ENCODE peak calls at places on chromosomes 4 and X, in nine cellular contexts. One of them, this sample, is unnamed.

GRCh38 chr4:3368841-3369760 is 72.7 kb upstream of the HGFAC start:
- DNase-seq in RWPE2: no peak
- DNase-seq in stimulated activated naive CD4-positive, alpha-beta T cell: no peak
- DNase-seq in AML-193: no peak
- DNase-seq in NAMALWA: no peak
- DNase-seq in SK-MEL-5: no peak
- DNase-seq in B cell: no peak
- DNase-seq in GDM1: no peak
- DNase-seq in left ventricle myocardium inferior: no peak
- DNase-seq in this sample: no peak

GRCh38 chr4:94534401-94535312 is 82.9 kb downstream of the PDLIM5 start:
- DNase-seq in SK-MEL-5: no peak
- DNase-seq in stimulated activated naive CD4-positive, alpha-beta T cell: no peak
- DNase-seq in RWPE2: no peak
- DNase-seq in GDM1: peak
- DNase-seq in left ventricle myocardium inferior: no peak
- DNase-seq in B cell: peak
- DNase-seq in NAMALWA: peak
- DNase-seq in AML-193: peak
- DNase-seq in this sample: no peak

GRCh38 chr4:164779811-164780216 is 25.9 kb downstream of the SMIM31 start:
- DNase-seq in NAMALWA: peak
- DNase-seq in SK-MEL-5: peak
- DNase-seq in B cell: peak
- DNase-seq in stimulated activated naive CD4-positive, alpha-beta T cell: no peak
- DNase-seq in AML-193: peak
- DNase-seq in RWPE2: no peak
- DNase-seq in left ventricle myocardium inferior: no peak
- DNase-seq in GDM1: no peak
- DNase-seq in this sample: peak

GRCh38 chr4:8238515-8239053 is 31.0 kb upstream of the HTRA3 start:
- DNase-seq in left ventricle myocardium inferior: no peak
- DNase-seq in GDM1: no peak
- DNase-seq in AML-193: no peak
- DNase-seq in NAMALWA: peak
- DNase-seq in SK-MEL-5: no peak
- DNase-seq in RWPE2: no peak
- DNase-seq in stimulated activated naive CD4-positive, alpha-beta T cell: no peak
- DNase-seq in B cell: peak
- DNase-seq in this sample: peak

GRCh38 chr4:114132830-114133229 is 153.4 kb upstream of the ARSJ start:
- DNase-seq in left ventricle myocardium inferior: no peak
- DNase-seq in NAMALWA: peak
- DNase-seq in RWPE2: no peak
- DNase-seq in B cell: no peak
- DNase-seq in AML-193: peak
- DNase-seq in GDM1: no peak
- DNase-seq in stimulated activated naive CD4-positive, alpha-beta T cell: no peak
- DNase-seq in SK-MEL-5: peak
- DNase-seq in this sample: peak

GRCh38 chr4:40583850-40584439 is 45.7 kb downstream of the RBM47 start:
- DNase-seq in stimulated activated naive CD4-positive, alpha-beta T cell: no peak
- DNase-seq in SK-MEL-5: no peak
- DNase-seq in GDM1: no peak
- DNase-seq in RWPE2: no peak
- DNase-seq in B cell: no peak
- DNase-seq in AML-193: no peak
- DNase-seq in NAMALWA: no peak
- DNase-seq in left ventricle myocardium inferior: no peak
- DNase-seq in this sample: no peak

GRCh38 chr4:84916233-84916632 is 50.3 kb downstream of the WDFY3 start:
- DNase-seq in RWPE2: no peak
- DNase-seq in stimulated activated naive CD4-positive, alpha-beta T cell: no peak
- DNase-seq in left ventricle myocardium inferior: no peak
- DNase-seq in AML-193: no peak
- DNase-seq in GDM1: no peak
- DNase-seq in SK-MEL-5: no peak
- DNase-seq in NAMALWA: no peak
- DNase-seq in B cell: no peak
- DNase-seq in this sample: no peak

GRCh38 chrX:54633641-54634040 is 103.6 kb downstream of the GNL3L start:
- DNase-seq in RWPE2: no peak
- DNase-seq in stimulated activated naive CD4-positive, alpha-beta T cell: no peak
- DNase-seq in SK-MEL-5: no peak
- DNase-seq in B cell: no peak
- DNase-seq in GDM1: no peak
- DNase-seq in AML-193: no peak
- DNase-seq in NAMALWA: no peak
- DNase-seq in left ventricle myocardium inferior: no peak
- DNase-seq in this sample: no peak

GRCh38 chr4:183118585-183118984 is 19.5 kb downstream of the WWC2 start:
- DNase-seq in AML-193: no peak
- DNase-seq in NAMALWA: no peak
- DNase-seq in SK-MEL-5: no peak
- DNase-seq in GDM1: no peak
- DNase-seq in RWPE2: no peak
- DNase-seq in left ventricle myocardium inferior: no peak
- DNase-seq in B cell: no peak
- DNase-seq in stimulated activated naive CD4-positive, alpha-beta T cell: no peak
- DNase-seq in this sample: no peak

GRCh38 chr4:74397748-74398426 is 32.9 kb downstream of the EREG start:
- DNase-seq in NAMALWA: no peak
- DNase-seq in AML-193: peak
- DNase-seq in B cell: no peak
- DNase-seq in SK-MEL-5: no peak
- DNase-seq in GDM1: no peak
- DNase-seq in left ventricle myocardium inferior: no peak
- DNase-seq in stimulated activated naive CD4-positive, alpha-beta T cell: no peak
- DNase-seq in RWPE2: no peak
- DNase-seq in this sample: no peak

GRCh38 chrX:153766098-153766817 is 2.2 kb downstream of the PLXNB3 start:
- DNase-seq in B cell: peak
- DNase-seq in SK-MEL-5: peak
- DNase-seq in GDM1: peak
- DNase-seq in left ventricle myocardium inferior: no peak
- DNase-seq in NAMALWA: peak
- DNase-seq in RWPE2: peak
- DNase-seq in stimulated activated naive CD4-positive, alpha-beta T cell: no peak
- DNase-seq in AML-193: no peak
- DNase-seq in this sample: peak

GRCh38 chrX:12011075-12011474 is 127.2 kb upstream of the FRMPD4 start:
- DNase-seq in SK-MEL-5: no peak
- DNase-seq in GDM1: no peak
- DNase-seq in left ventricle myocardium inferior: no peak
- DNase-seq in AML-193: no peak
- DNase-seq in B cell: no peak
- DNase-seq in stimulated activated naive CD4-positive, alpha-beta T cell: no peak
- DNase-seq in NAMALWA: no peak
- DNase-seq in RWPE2: peak
- DNase-seq in this sample: no peak

GRCh38 chr4:152255437-152255836 is 280.5 kb downstream of the FBXW7 start:
- DNase-seq in stimulated activated naive CD4-positive, alpha-beta T cell: peak
- DNase-seq in B cell: no peak
- DNase-seq in RWPE2: no peak
- DNase-seq in GDM1: no peak
- DNase-seq in left ventricle myocardium inferior: no peak
- DNase-seq in AML-193: no peak
- DNase-seq in SK-MEL-5: no peak
- DNase-seq in NAMALWA: no peak
- DNase-seq in this sample: no peak

GRCh38 chr4:10162341-10163000 is 45.9 kb upstream of the WDR1 start:
- DNase-seq in AML-193: no peak
- DNase-seq in B cell: no peak
- DNase-seq in left ventricle myocardium inferior: no peak
- DNase-seq in RWPE2: no peak
- DNase-seq in SK-MEL-5: no peak
- DNase-seq in NAMALWA: no peak
- DNase-seq in stimulated activated naive CD4-positive, alpha-beta T cell: no peak
- DNase-seq in GDM1: no peak
- DNase-seq in this sample: no peak

GRCh38 chr4:108878781-108879180 is 115.9 kb upstream of the ETNPPL start:
- DNase-seq in RWPE2: no peak
- DNase-seq in NAMALWA: no peak
- DNase-seq in stimulated activated naive CD4-positive, alpha-beta T cell: no peak
- DNase-seq in left ventricle myocardium inferior: no peak
- DNase-seq in B cell: no peak
- DNase-seq in AML-193: no peak
- DNase-seq in SK-MEL-5: no peak
- DNase-seq in GDM1: no peak
- DNase-seq in this sample: no peak